ENCODE peak calls at places on chromosomes 11 and 22, in six cellular contexts. W is stomach, P is body of pancreas, G is erythroblast, Q is HepG2, D is heart left ventricle. M is an unnamed sample.

GRCh38 chr22:24580276-24580675 is 12.6 kb downstream of the LRRC75B start:
- DNase-seq in W (no peak), G (no peak), D (no peak), P (no peak), Q (no peak), M (no peak)

GRCh38 chr11:123180574-123180973 is 14.5 kb downstream of the CLMP start:
- DNase-seq in Q (no peak), D (no peak), G (no peak), P (no peak), W (no peak), M (no peak)

GRCh38 chr11:58061813-58062212 is 31.1 kb downstream of the OR6Q1 start:
- DNase-seq in Q (no peak), W (no peak), P (no peak), G (no peak), D (no peak), M (peak; percentile 23)

GRCh38 chr22:41448189-41448808 is 1.7 kb upstream of the TOB2 start:
- DNase-seq in Q (peak; percentile 99), D (peak; percentile 98), P (peak; percentile 98), W (peak; percentile 96), G (peak; percentile 95), M (peak; percentile 76)

GRCh38 chr22:28714043-28714442 is 27.6 kb downstream of the CHEK2 start:
- DNase-seq in W (no peak), P (no peak), G (no peak), D (no peak), Q (no peak), M (no peak)

GRCh38 chr11:57491371-57492061 is 24.0 kb downstream of the SLC43A1 start:
- DNase-seq in D (no peak), Q (peak; percentile 38), G (peak; percentile 86), P (peak; percentile 41), W (peak; percentile 50), M (no peak)

GRCh38 chr11:102451693-102452460 is 688 bp downstream of the TMEM123 start:
- DNase-seq in G (peak; percentile 64), Q (peak; percentile 96), D (peak; percentile 55), W (peak; percentile 71), P (peak; percentile 71), M (peak; percentile 25)

GRCh38 chr11:119529936-119530335 is 107.0 kb upstream of the THY1 start:
- DNase-seq in G (no peak), Q (no peak), P (no peak), D (no peak), W (no peak), M (no peak)

GRCh38 chr11:40819230-40819629 is 640.2 kb downstream of the LRRC4C start:
- DNase-seq in D (no peak), G (no peak), W (no peak), Q (no peak), P (no peak), M (no peak)

GRCh38 chr11:13339196-13340153 is 61.9 kb downstream of the BMAL1 start:
- DNase-seq in D (no peak), Q (no peak), P (no peak), W (no peak), G (no peak), M (peak; percentile 78)

GRCh38 chr22:39490135-39490798 is 11.8 kb upstream of the MIEF1 start:
- DNase-seq in G (peak; percentile 91), W (peak; percentile 76), Q (peak; percentile 62), P (peak; percentile 83), D (peak; percentile 90), M (peak; percentile 94)

GRCh38 chr11:22711212-22711770 is 44.9 kb downstream of the GAS2 start:
- DNase-seq in G (no peak), W (no peak), D (no peak), P (peak; percentile 10), Q (no peak), M (no peak)

GRCh38 chr11:71940561-71941219 is 11.8 kb downstream of the RNF121 start:
- DNase-seq in P (no peak), D (no peak), Q (no peak), G (no peak), W (no peak), M (no peak)

GRCh38 chr11:70532066-70532440 is 133.7 kb downstream of the CTTN start:
- DNase-seq in W (no peak), Q (no peak), G (no peak), D (peak; percentile 7), P (no peak), M (no peak)

GRCh38 chr11:91299980-91300379 is 924.6 kb upstream of the FAT3 start:
- DNase-seq in D (no peak), P (no peak), W (no peak), G (no peak), Q (no peak), M (no peak)

GRCh38 chr11:115892016-115892415 is 387.8 kb upstream of the CADM1 start:
- DNase-seq in Q (no peak), D (no peak), W (no peak), G (no peak), P (no peak), M (no peak)

GRCh38 chr11:35011389-35011788 is 95.0 kb downstream of the PDHX start:
- DNase-seq in G (no peak), W (no peak), P (no peak), D (no peak), Q (no peak), M (no peak)

GRCh38 chr22:17846326-17846992 is 72.2 kb upstream of the BID start:
- DNase-seq in Q (no peak), P (peak; percentile 16), D (no peak), W (no peak), G (no peak), M (no peak)

GRCh38 chr11:9004310-9004945 is 627 bp upstream of the NRIP3 start:
- DNase-seq in W (no peak), G (peak; percentile 37), P (peak; percentile 13), D (no peak), Q (no peak), M (no peak)

GRCh38 chr11:70717961-70718595 is 319.7 kb downstream of the CTTN start:
- DNase-seq in Q (no peak), P (no peak), W (no peak), D (no peak), G (no peak), M (no peak)

GRCh38 chr22:32334640-32335365 is 22.9 kb upstream of the RFPL3 start:
- DNase-seq in W (peak; percentile 23), Q (no peak), P (no peak), G (no peak), D (peak; percentile 81), M (no peak)

GRCh38 chr11:39221739-39222138 is 2237.7 kb downstream of the LRRC4C start:
- DNase-seq in Q (no peak), W (no peak), G (no peak), D (no peak), P (no peak), M (no peak)

GRCh38 chr11:76120513-76121081 is 85.7 kb downstream of the WNT11 start:
- DNase-seq in P (no peak), W (no peak), G (no peak), D (peak; percentile 34), Q (no peak), M (no peak)

GRCh38 chr22:27993201-27993635 is 74.2 kb upstream of the PITPNB start:
- DNase-seq in P (no peak), W (peak; percentile 13), D (peak; percentile 18), Q (no peak), G (no peak), M (no peak)

GRCh38 chr22:19877626-19878339 is 23.1 kb upstream of the GNB1L start:
- DNase-seq in Q (no peak), D (no peak), G (no peak), W (no peak), P (no peak), M (no peak)

GRCh38 chr11:83156996-83157754 is at the start of gene PCF11:
- DNase-seq in W (no peak), P (no peak), G (no peak), D (no peak), Q (no peak), M (no peak)

DNA sequence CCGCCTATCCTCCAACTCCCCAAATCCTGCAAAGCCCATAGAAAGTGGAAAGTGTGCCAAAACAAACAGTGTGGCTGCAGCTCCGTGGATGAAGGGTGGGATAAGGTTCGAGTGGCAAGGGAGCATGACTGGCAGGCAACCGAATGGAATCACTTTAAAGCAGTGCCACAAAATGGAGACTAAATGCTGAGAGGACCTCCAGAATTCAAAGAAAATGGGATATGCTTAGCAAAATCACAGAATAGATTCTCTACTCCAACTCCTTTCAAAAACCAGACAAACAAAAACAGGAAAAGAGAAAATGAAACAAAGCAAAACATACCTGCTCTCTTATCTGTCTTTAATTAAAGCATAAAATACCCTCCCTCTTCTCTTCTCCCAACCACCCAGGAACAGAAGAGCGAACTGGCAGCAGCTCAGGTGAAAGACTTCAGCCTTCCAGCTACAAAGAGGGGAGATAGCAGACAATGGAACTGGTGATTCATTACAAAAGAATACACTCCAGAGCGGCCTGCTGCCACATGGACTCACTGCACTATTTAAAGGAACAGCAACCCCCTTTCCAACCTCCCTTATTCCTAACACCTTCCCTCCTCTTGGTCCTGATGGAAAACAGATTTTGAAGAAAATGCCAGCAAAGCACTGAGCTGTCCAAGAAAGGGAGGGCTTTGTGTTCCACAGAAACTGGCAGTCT is 118.5 kb downstream of the APOL5 start:
- DNase-seq in W (peak; percentile 43), Q (peak; percentile 71), D (peak; percentile 74), G (no peak), P (peak; percentile 43), M (peak; percentile 22)
- TF ChIP-seq POLR2A in W (no peak), Q (no peak), D (no peak), G (no peak), P (peak; percentile 20), M (no peak)

DNA sequence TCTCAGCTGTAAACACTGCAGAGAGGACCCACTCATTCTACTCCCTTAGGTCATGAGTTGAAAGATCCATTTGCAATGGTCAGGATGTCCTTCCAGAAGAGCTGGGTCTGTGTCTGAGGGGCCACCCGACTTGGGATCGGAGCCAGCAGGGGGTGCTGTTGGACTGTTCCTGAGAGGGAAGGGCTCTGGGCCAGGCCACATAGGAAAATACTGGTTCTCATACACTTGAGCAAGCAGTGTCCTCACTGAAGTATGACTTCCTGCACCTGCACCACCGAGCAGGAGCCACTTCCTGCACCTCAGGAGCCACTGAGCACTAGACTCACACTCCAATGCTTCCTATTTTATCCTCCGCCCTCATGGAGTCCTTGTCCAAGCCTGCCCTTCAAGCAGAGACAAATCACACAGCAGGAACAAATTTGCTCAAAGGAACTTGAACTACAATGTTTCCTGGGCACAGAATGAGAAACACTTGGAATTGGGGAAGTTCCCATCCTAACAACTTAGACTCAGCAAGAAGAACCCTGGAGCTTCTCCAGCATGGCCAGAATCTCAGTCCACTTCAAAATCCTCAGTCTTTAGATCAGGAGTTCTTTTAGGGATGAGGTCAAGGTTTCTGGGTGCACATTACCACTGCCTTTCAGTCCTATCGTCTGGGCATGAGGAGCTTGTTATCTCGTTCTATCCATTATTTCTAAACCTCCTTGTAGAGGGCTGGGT is 36.6 kb upstream of the VPREB1 start:
- DNase-seq in Q (peak; percentile 53), W (peak; percentile 76), G (peak; percentile 76), P (peak; percentile 65), D (peak; percentile 40), M (peak; percentile 10)
- TF ChIP-seq POLR2A in Q (no peak), W (no peak), G (no peak), P (no peak), D (no peak), M (no peak)

GRCh38 chr11:130179396-130180306 is 20.1 kb downstream of the ST14 start:
- DNase-seq in D (peak; percentile 43), W (no peak), Q (no peak), P (peak; percentile 71), G (no peak), M (no peak)
- TF ChIP-seq POLR2A in D (no peak), W (no peak), Q (no peak), P (no peak), G (no peak), M (no peak)

DNA sequence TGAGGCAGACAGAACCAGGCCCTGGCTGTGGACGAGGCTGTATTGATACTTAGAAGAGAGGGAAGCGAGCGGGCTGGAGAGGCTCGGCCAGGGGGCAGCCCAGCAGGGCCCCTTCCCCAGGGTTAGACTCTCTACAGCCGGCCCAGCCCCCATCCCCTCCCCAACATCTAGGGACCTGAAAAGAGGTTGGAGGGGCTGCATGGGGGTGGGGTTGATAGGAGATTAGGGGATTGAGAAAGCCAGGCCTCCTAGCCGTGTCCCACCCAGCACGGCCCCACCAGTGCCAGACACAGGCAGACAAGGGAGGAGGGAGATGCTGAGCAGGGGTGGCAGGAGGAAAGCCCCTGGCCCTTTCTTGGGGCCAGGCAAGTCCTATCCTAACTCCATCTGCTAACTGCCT is 5.7 kb downstream of the LSP1 start:
- DNase-seq in Q (no peak), D (no peak), P (no peak), W (no peak), G (no peak), M (no peak)
- TF ChIP-seq POLR2A in Q (no peak), D (no peak), P (no peak), W (no peak), G (no peak), M (no peak)

M was measured in H54.